ENCODE peak calls at places on chromosomes 12 and 14, in eight cellular contexts. One of them, this sample, is unnamed.

GRCh38 chr12:13976028-13976584 is 5.3 kb downstream of the GRIN2B start:
- DNase-seq in tibial nerve: no peak
- DNase-seq in stomach: no peak
- DNase-seq in transverse colon: no peak
- DNase-seq in A549: no peak
- DNase-seq in HepG2: no peak
- DNase-seq in sigmoid colon: no peak
- DNase-seq in SK-N-SH: no peak
- DNase-seq in this sample: no peak

GRCh38 chr12:77343291-77343690 is 277.9 kb upstream of the E2F7 start:
- DNase-seq in tibial nerve: no peak
- DNase-seq in stomach: no peak
- DNase-seq in transverse colon: no peak
- DNase-seq in A549: no peak
- DNase-seq in HepG2: no peak
- DNase-seq in sigmoid colon: no peak
- DNase-seq in SK-N-SH: no peak
- DNase-seq in this sample: no peak

GRCh38 chr14:74438351-74438915 is 12.4 kb upstream of the SYNDIG1L start:
- DNase-seq in tibial nerve: no peak
- DNase-seq in stomach: no peak
- DNase-seq in transverse colon: no peak
- DNase-seq in A549: no peak
- DNase-seq in HepG2: no peak
- DNase-seq in sigmoid colon: no peak
- DNase-seq in SK-N-SH: no peak
- DNase-seq in this sample: no peak

GRCh38 chr14:97306785-97307246 is 509.6 kb downstream of the VRK1 start:
- DNase-seq in tibial nerve: no peak
- DNase-seq in stomach: no peak
- DNase-seq in transverse colon: no peak
- DNase-seq in A549: no peak
- DNase-seq in HepG2: no peak
- DNase-seq in sigmoid colon: no peak
- DNase-seq in SK-N-SH: no peak
- DNase-seq in this sample: no peak

GRCh38 chr12:14654416-14654815 is 42.0 kb downstream of the GUCY2C start:
- DNase-seq in tibial nerve: no peak
- DNase-seq in stomach: no peak
- DNase-seq in transverse colon: no peak
- DNase-seq in A549: no peak
- DNase-seq in HepG2: no peak
- DNase-seq in sigmoid colon: no peak
- DNase-seq in SK-N-SH: no peak
- DNase-seq in this sample: no peak

GRCh38 chr12:60148109-60148508 is 552.3 kb downstream of the SLC16A7 start:
- DNase-seq in tibial nerve: no peak
- DNase-seq in stomach: no peak
- DNase-seq in transverse colon: no peak
- DNase-seq in A549: peak
- DNase-seq in HepG2: no peak
- DNase-seq in sigmoid colon: no peak
- DNase-seq in SK-N-SH: no peak
- DNase-seq in this sample: no peak

GRCh38 chr14:53967606-53968005 is 11.0 kb upstream of the BMP4 start:
- DNase-seq in tibial nerve: no peak
- DNase-seq in stomach: no peak
- DNase-seq in transverse colon: no peak
- DNase-seq in A549: no peak
- DNase-seq in HepG2: no peak
- DNase-seq in sigmoid colon: no peak
- DNase-seq in SK-N-SH: no peak
- DNase-seq in this sample: no peak

GRCh38 chr14:96204151-96205058 is at the start of gene BDKRB2:
- DNase-seq in tibial nerve: peak
- DNase-seq in stomach: peak
- DNase-seq in transverse colon: peak
- DNase-seq in A549: peak
- DNase-seq in HepG2: peak
- DNase-seq in sigmoid colon: peak
- DNase-seq in SK-N-SH: peak
- DNase-seq in this sample: peak

GRCh38 chr14:74934476-74935339 is 11.6 kb upstream of the RPS6KL1 start:
- DNase-seq in tibial nerve: no peak
- DNase-seq in stomach: no peak
- DNase-seq in transverse colon: no peak
- DNase-seq in A549: no peak
- DNase-seq in HepG2: no peak
- DNase-seq in sigmoid colon: no peak
- DNase-seq in SK-N-SH: no peak
- DNase-seq in this sample: no peak

GRCh38 chr14:44785096-44785495 is 176.7 kb downstream of the KLHL28 start:
- DNase-seq in tibial nerve: no peak
- DNase-seq in stomach: no peak
- DNase-seq in transverse colon: no peak
- DNase-seq in A549: no peak
- DNase-seq in HepG2: no peak
- DNase-seq in sigmoid colon: no peak
- DNase-seq in SK-N-SH: no peak
- DNase-seq in this sample: no peak

GRCh38 chr12:129215436-129216025 is 362.3 kb downstream of the GLT1D1 start:
- DNase-seq in tibial nerve: no peak
- DNase-seq in stomach: no peak
- DNase-seq in transverse colon: no peak
- DNase-seq in A549: no peak
- DNase-seq in HepG2: no peak
- DNase-seq in sigmoid colon: no peak
- DNase-seq in SK-N-SH: no peak
- DNase-seq in this sample: no peak

GRCh38 chr12:88035907-88036289 is 6.7 kb upstream of the C12orf50 start:
- DNase-seq in tibial nerve: no peak
- DNase-seq in stomach: no peak
- DNase-seq in transverse colon: peak
- DNase-seq in A549: no peak
- DNase-seq in HepG2: no peak
- DNase-seq in sigmoid colon: no peak
- DNase-seq in SK-N-SH: no peak
- DNase-seq in this sample: no peak

GRCh38 chr12:105057174-105057573 is 27.1 kb downstream of the ALDH1L2 start:
- DNase-seq in tibial nerve: no peak
- DNase-seq in stomach: no peak
- DNase-seq in transverse colon: no peak
- DNase-seq in A549: no peak
- DNase-seq in HepG2: no peak
- DNase-seq in sigmoid colon: no peak
- DNase-seq in SK-N-SH: no peak
- DNase-seq in this sample: no peak

GRCh38 chr12:104285740-104286537 is 17.6 kb upstream of the EID3 start:
- DNase-seq in tibial nerve: no peak
- DNase-seq in stomach: peak
- DNase-seq in transverse colon: peak
- DNase-seq in A549: no peak
- DNase-seq in HepG2: no peak
- DNase-seq in sigmoid colon: no peak
- DNase-seq in SK-N-SH: no peak
- DNase-seq in this sample: no peak

GRCh38 chr14:54186821-54187365 is 209.9 kb upstream of the CDKN3 start:
- DNase-seq in tibial nerve: no peak
- DNase-seq in stomach: no peak
- DNase-seq in transverse colon: no peak
- DNase-seq in A549: no peak
- DNase-seq in HepG2: no peak
- DNase-seq in sigmoid colon: no peak
- DNase-seq in SK-N-SH: no peak
- DNase-seq in this sample: no peak

GRCh38 chr12:95516757-95517156 is 34.5 kb downstream of the USP44 start:
- DNase-seq in tibial nerve: no peak
- DNase-seq in stomach: no peak
- DNase-seq in transverse colon: no peak
- DNase-seq in A549: no peak
- DNase-seq in HepG2: no peak
- DNase-seq in sigmoid colon: no peak
- DNase-seq in SK-N-SH: no peak
- DNase-seq in this sample: no peak

GRCh38 chr12:67698711-67699603 is 50.4 kb downstream of the DYRK2 start:
- DNase-seq in tibial nerve: no peak
- DNase-seq in stomach: no peak
- DNase-seq in transverse colon: no peak
- DNase-seq in A549: no peak
- DNase-seq in HepG2: no peak
- DNase-seq in sigmoid colon: no peak
- DNase-seq in SK-N-SH: no peak
- DNase-seq in this sample: no peak

GRCh38 chr14:68768316-68768715 is 24.6 kb downstream of the ZFP36L1 start:
- DNase-seq in tibial nerve: no peak
- DNase-seq in stomach: no peak
- DNase-seq in transverse colon: no peak
- DNase-seq in A549: no peak
- DNase-seq in HepG2: no peak
- DNase-seq in sigmoid colon: no peak
- DNase-seq in SK-N-SH: no peak
- DNase-seq in this sample: no peak

GRCh38 chr12:46711756-46712155 is 114.0 kb downstream of the SLC38A4 start:
- DNase-seq in tibial nerve: no peak
- DNase-seq in stomach: no peak
- DNase-seq in transverse colon: no peak
- DNase-seq in A549: no peak
- DNase-seq in HepG2: no peak
- DNase-seq in sigmoid colon: no peak
- DNase-seq in SK-N-SH: no peak
- DNase-seq in this sample: no peak

GRCh38 chr14:104249706-104250105 is 111.3 kb downstream of the KIF26A start:
- DNase-seq in tibial nerve: no peak
- DNase-seq in stomach: peak
- DNase-seq in transverse colon: no peak
- DNase-seq in A549: no peak
- DNase-seq in HepG2: no peak
- DNase-seq in sigmoid colon: no peak
- DNase-seq in SK-N-SH: no peak
- DNase-seq in this sample: peak

GRCh38 chr12:112824166-112824565 is 32.6 kb downstream of the RPH3A start:
- DNase-seq in tibial nerve: no peak
- DNase-seq in stomach: no peak
- DNase-seq in transverse colon: no peak
- DNase-seq in A549: no peak
- DNase-seq in HepG2: no peak
- DNase-seq in sigmoid colon: no peak
- DNase-seq in SK-N-SH: no peak
- DNase-seq in this sample: no peak

GRCh38 chr12:126773012-126773411 is 1494.0 kb upstream of the TMEM132C start:
- DNase-seq in tibial nerve: no peak
- DNase-seq in stomach: no peak
- DNase-seq in transverse colon: no peak
- DNase-seq in A549: no peak
- DNase-seq in HepG2: no peak
- DNase-seq in sigmoid colon: no peak
- DNase-seq in SK-N-SH: no peak
- DNase-seq in this sample: no peak

GRCh38 chr12:46669720-46670119 is 156.1 kb downstream of the SLC38A4 start:
- DNase-seq in tibial nerve: no peak
- DNase-seq in stomach: no peak
- DNase-seq in transverse colon: no peak
- DNase-seq in A549: no peak
- DNase-seq in HepG2: no peak
- DNase-seq in sigmoid colon: no peak
- DNase-seq in SK-N-SH: no peak
- DNase-seq in this sample: no peak

GRCh38 chr12:12510141-12510540 is 52.5 kb downstream of the DUSP16 start:
- DNase-seq in tibial nerve: no peak
- DNase-seq in stomach: no peak
- DNase-seq in transverse colon: no peak
- DNase-seq in A549: no peak
- DNase-seq in HepG2: no peak
- DNase-seq in sigmoid colon: no peak
- DNase-seq in SK-N-SH: no peak
- DNase-seq in this sample: no peak

GRCh38 chr12:66589095-66589494 is 89.8 kb downstream of the GRIP1 start:
- DNase-seq in tibial nerve: no peak
- DNase-seq in stomach: no peak
- DNase-seq in transverse colon: no peak
- DNase-seq in A549: no peak
- DNase-seq in HepG2: no peak
- DNase-seq in sigmoid colon: no peak
- DNase-seq in SK-N-SH: no peak
- DNase-seq in this sample: no peak

DNA sequence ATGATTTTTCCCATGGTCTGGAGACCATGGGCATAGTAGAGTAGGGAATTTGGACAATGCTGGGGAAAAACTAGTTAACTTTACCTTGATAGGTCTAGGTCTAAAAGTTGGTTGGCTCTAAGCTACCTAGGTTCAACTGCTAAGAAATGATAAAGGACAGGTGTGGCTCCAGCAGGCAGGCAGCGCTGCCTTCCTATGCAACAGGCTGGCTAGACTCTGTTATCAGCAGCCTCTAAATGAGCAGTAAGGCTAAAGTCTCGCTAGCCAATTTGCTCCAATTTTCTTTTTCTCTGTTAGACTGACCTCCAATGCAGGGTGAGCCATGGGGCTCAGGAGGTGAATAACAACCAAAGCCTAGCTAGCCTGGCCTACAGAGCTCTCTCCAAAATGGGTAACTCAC is 26.4 kb downstream of the DMAC2L start:
- DNase-seq in tibial nerve: no peak
- DNase-seq in stomach: no peak
- DNase-seq in transverse colon: no peak
- DNase-seq in A549: no peak
- DNase-seq in HepG2: no peak
- DNase-seq in sigmoid colon: no peak
- DNase-seq in SK-N-SH: no peak
- DNase-seq in this sample: no peak
- H3K27ac ChIP-seq in tibial nerve: peak
- H3K27ac ChIP-seq in stomach: no peak
- H3K27ac ChIP-seq in transverse colon: no peak
- H3K27ac ChIP-seq in A549: no peak
- H3K27ac ChIP-seq in HepG2: no peak
- H3K27ac ChIP-seq in sigmoid colon: no peak
- H3K27ac ChIP-seq in SK-N-SH: no peak
- H3K27ac ChIP-seq in this sample: no peak

GRCh38 chr12:107057071-107057834 is 36.1 kb downstream of the CRY1 start:
- DNase-seq in tibial nerve: no peak
- DNase-seq in stomach: no peak
- DNase-seq in transverse colon: no peak
- DNase-seq in A549: peak
- DNase-seq in HepG2: no peak
- DNase-seq in sigmoid colon: no peak
- DNase-seq in SK-N-SH: no peak
- DNase-seq in this sample: no peak
- TF ChIP-seq EP300 in tibial nerve: no peak
- TF ChIP-seq EP300 in stomach: no peak
- TF ChIP-seq EP300 in transverse colon: no peak
- TF ChIP-seq EP300 in A549: no peak
- TF ChIP-seq EP300 in HepG2: no peak
- TF ChIP-seq EP300 in sigmoid colon: no peak
- TF ChIP-seq EP300 in SK-N-SH: no peak
- TF ChIP-seq EP300 in this sample: no peak

GRCh38 chr12:106142591-106143261 is 4.0 kb upstream of the NUAK1 start:
- DNase-seq in tibial nerve: no peak
- DNase-seq in stomach: no peak
- DNase-seq in transverse colon: no peak
- DNase-seq in A549: no peak
- DNase-seq in HepG2: no peak
- DNase-seq in sigmoid colon: no peak
- DNase-seq in SK-N-SH: no peak
- DNase-seq in this sample: no peak
- H3K4me3 ChIP-seq in tibial nerve: no peak
- H3K4me3 ChIP-seq in stomach: no peak
- H3K4me3 ChIP-seq in transverse colon: no peak
- H3K4me3 ChIP-seq in A549: no peak
- H3K4me3 ChIP-seq in HepG2: no peak
- H3K4me3 ChIP-seq in sigmoid colon: no peak
- H3K4me3 ChIP-seq in SK-N-SH: no peak
- H3K4me3 ChIP-seq in this sample: no peak

GRCh38 chr12:130954544-130954831 is 781 bp downstream of the ADGRD1 start:
- DNase-seq in tibial nerve: no peak
- DNase-seq in stomach: no peak
- DNase-seq in transverse colon: no peak
- DNase-seq in A549: no peak
- DNase-seq in HepG2: no peak
- DNase-seq in sigmoid colon: no peak
- DNase-seq in SK-N-SH: no peak
- DNase-seq in this sample: no peak
- H3K27ac ChIP-seq in tibial nerve: peak
- H3K27ac ChIP-seq in stomach: no peak
- H3K27ac ChIP-seq in transverse colon: peak
- H3K27ac ChIP-seq in A549: no peak
- H3K27ac ChIP-seq in HepG2: no peak
- H3K27ac ChIP-seq in sigmoid colon: peak
- H3K27ac ChIP-seq in SK-N-SH: no peak
- H3K27ac ChIP-seq in this sample: no peak